ENCODE peak calls at places on chromosomes 6 and 20, in ten cellular contexts. One of them, this sample, is unnamed.

GRCh38 chr6:169984181-169985120 is 233.0 kb downstream of the ERMARD start:
- DNase-seq in AG08395: no peak
- DNase-seq in neuronal stem cell: no peak
- DNase-seq in IMR-90: no peak
- DNase-seq in HepG2: no peak
- DNase-seq in H9: no peak
- DNase-seq in RWPE1: no peak
- DNase-seq in HTR-8/SVneo: no peak
- DNase-seq in stimulated activated CD4-positive, alpha-beta T cell treated with anti-CD3 and anti-CD28 coated beads, Interleukin-4, amount 100 ng/mL, for 48 hours: no peak
- DNase-seq in mammary epithelial cell: no peak
- DNase-seq in this sample: no peak

GRCh38 chr20:61583356-61583755 is 331.3 kb downstream of the CDH4 start:
- DNase-seq in HTR-8/SVneo: no peak
- DNase-seq in HepG2: no peak
- DNase-seq in AG08395: no peak
- DNase-seq in stimulated activated CD4-positive, alpha-beta T cell treated with anti-CD3 and anti-CD28 coated beads, Interleukin-4, amount 100 ng/mL, for 48 hours: no peak
- DNase-seq in H9: no peak
- DNase-seq in mammary epithelial cell: no peak
- DNase-seq in IMR-90: no peak
- DNase-seq in neuronal stem cell: no peak
- DNase-seq in RWPE1: no peak
- DNase-seq in this sample: no peak

GRCh38 chr20:920306-920705 is 4.2 kb upstream of the ANGPT4 start:
- DNase-seq in RWPE1: no peak
- DNase-seq in neuronal stem cell: no peak
- DNase-seq in H9: no peak
- DNase-seq in IMR-90: no peak
- DNase-seq in AG08395: no peak
- DNase-seq in stimulated activated CD4-positive, alpha-beta T cell treated with anti-CD3 and anti-CD28 coated beads, Interleukin-4, amount 100 ng/mL, for 48 hours: no peak
- DNase-seq in HTR-8/SVneo: no peak
- DNase-seq in mammary epithelial cell: no peak
- DNase-seq in HepG2: no peak
- DNase-seq in this sample: no peak

GRCh38 chr6:157266274-157267101 is 56.8 kb downstream of the TMEM242 start:
- DNase-seq in stimulated activated CD4-positive, alpha-beta T cell treated with anti-CD3 and anti-CD28 coated beads, Interleukin-4, amount 100 ng/mL, for 48 hours: no peak
- DNase-seq in H9: no peak
- DNase-seq in AG08395: no peak
- DNase-seq in HepG2: no peak
- DNase-seq in neuronal stem cell: no peak
- DNase-seq in IMR-90: no peak
- DNase-seq in RWPE1: no peak
- DNase-seq in mammary epithelial cell: no peak
- DNase-seq in HTR-8/SVneo: no peak
- DNase-seq in this sample: no peak

GRCh38 chr6:109048176-109048575 is 46.5 kb downstream of the SESN1 start:
- DNase-seq in RWPE1: no peak
- DNase-seq in H9: no peak
- DNase-seq in stimulated activated CD4-positive, alpha-beta T cell treated with anti-CD3 and anti-CD28 coated beads, Interleukin-4, amount 100 ng/mL, for 48 hours: no peak
- DNase-seq in AG08395: no peak
- DNase-seq in IMR-90: no peak
- DNase-seq in mammary epithelial cell: no peak
- DNase-seq in HTR-8/SVneo: no peak
- DNase-seq in neuronal stem cell: no peak
- DNase-seq in HepG2: no peak
- DNase-seq in this sample: peak; percentile 16

GRCh38 chr6:27839303-27840081 is 72.7 kb downstream of the OR2B2 start:
- DNase-seq in stimulated activated CD4-positive, alpha-beta T cell treated with anti-CD3 and anti-CD28 coated beads, Interleukin-4, amount 100 ng/mL, for 48 hours: no peak
- DNase-seq in IMR-90: peak; percentile 90
- DNase-seq in mammary epithelial cell: peak; percentile 61
- DNase-seq in neuronal stem cell: no peak
- DNase-seq in RWPE1: peak; percentile 61
- DNase-seq in HepG2: peak; percentile 59
- DNase-seq in AG08395: peak; percentile 78
- DNase-seq in H9: no peak
- DNase-seq in HTR-8/SVneo: peak; percentile 56
- DNase-seq in this sample: peak; percentile 81

GRCh38 chr6:141955621-141956020 is 177.1 kb upstream of the GJE1 start:
- DNase-seq in mammary epithelial cell: no peak
- DNase-seq in stimulated activated CD4-positive, alpha-beta T cell treated with anti-CD3 and anti-CD28 coated beads, Interleukin-4, amount 100 ng/mL, for 48 hours: no peak
- DNase-seq in IMR-90: no peak
- DNase-seq in H9: no peak
- DNase-seq in neuronal stem cell: no peak
- DNase-seq in RWPE1: no peak
- DNase-seq in HTR-8/SVneo: no peak
- DNase-seq in AG08395: no peak
- DNase-seq in HepG2: no peak
- DNase-seq in this sample: no peak

GRCh38 chr6:26536571-26537159 is 1.5 kb upstream of the HMGN4 start:
- DNase-seq in HepG2: peak; percentile 35
- DNase-seq in H9: peak; percentile 43
- DNase-seq in RWPE1: no peak
- DNase-seq in IMR-90: peak; percentile 77
- DNase-seq in stimulated activated CD4-positive, alpha-beta T cell treated with anti-CD3 and anti-CD28 coated beads, Interleukin-4, amount 100 ng/mL, for 48 hours: peak; percentile 38
- DNase-seq in mammary epithelial cell: peak; percentile 26
- DNase-seq in AG08395: no peak
- DNase-seq in neuronal stem cell: peak; percentile 35
- DNase-seq in HTR-8/SVneo: no peak
- DNase-seq in this sample: peak; percentile 73

GRCh38 chr6:158677906-158678305 is 28.1 kb downstream of the SYTL3 start:
- DNase-seq in IMR-90: no peak
- DNase-seq in HTR-8/SVneo: no peak
- DNase-seq in HepG2: no peak
- DNase-seq in neuronal stem cell: no peak
- DNase-seq in mammary epithelial cell: no peak
- DNase-seq in AG08395: no peak
- DNase-seq in stimulated activated CD4-positive, alpha-beta T cell treated with anti-CD3 and anti-CD28 coated beads, Interleukin-4, amount 100 ng/mL, for 48 hours: no peak
- DNase-seq in RWPE1: no peak
- DNase-seq in H9: no peak
- DNase-seq in this sample: no peak

GRCh38 chr6:52984247-52984646 is 10.8 kb downstream of the GSTA4 start:
- DNase-seq in neuronal stem cell: no peak
- DNase-seq in RWPE1: no peak
- DNase-seq in stimulated activated CD4-positive, alpha-beta T cell treated with anti-CD3 and anti-CD28 coated beads, Interleukin-4, amount 100 ng/mL, for 48 hours: no peak
- DNase-seq in HTR-8/SVneo: no peak
- DNase-seq in mammary epithelial cell: peak; percentile 33
- DNase-seq in H9: no peak
- DNase-seq in HepG2: no peak
- DNase-seq in AG08395: no peak
- DNase-seq in IMR-90: no peak
- DNase-seq in this sample: peak; percentile 72

GRCh38 chr20:58524814-58525213 is 9.6 kb upstream of the APCDD1L start:
- DNase-seq in HTR-8/SVneo: peak; percentile 88
- DNase-seq in neuronal stem cell: no peak
- DNase-seq in IMR-90: peak; percentile 85
- DNase-seq in HepG2: no peak
- DNase-seq in H9: peak; percentile 8
- DNase-seq in stimulated activated CD4-positive, alpha-beta T cell treated with anti-CD3 and anti-CD28 coated beads, Interleukin-4, amount 100 ng/mL, for 48 hours: no peak
- DNase-seq in AG08395: peak; percentile 74
- DNase-seq in mammary epithelial cell: peak; percentile 75
- DNase-seq in RWPE1: peak; percentile 70
- DNase-seq in this sample: peak; percentile 56

GRCh38 chr6:45555981-45556771 is 178.4 kb upstream of the SUPT3H start:
- DNase-seq in IMR-90: peak; percentile 60
- DNase-seq in H9: no peak
- DNase-seq in HTR-8/SVneo: no peak
- DNase-seq in stimulated activated CD4-positive, alpha-beta T cell treated with anti-CD3 and anti-CD28 coated beads, Interleukin-4, amount 100 ng/mL, for 48 hours: no peak
- DNase-seq in RWPE1: no peak
- DNase-seq in neuronal stem cell: no peak
- DNase-seq in AG08395: no peak
- DNase-seq in HepG2: peak; percentile 8
- DNase-seq in mammary epithelial cell: no peak
- DNase-seq in this sample: peak; percentile 39

GRCh38 chr20:22453244-22454080 is 130.9 kb downstream of the FOXA2 start:
- DNase-seq in mammary epithelial cell: peak; percentile 43
- DNase-seq in H9: no peak
- DNase-seq in neuronal stem cell: no peak
- DNase-seq in IMR-90: no peak
- DNase-seq in AG08395: peak; percentile 29
- DNase-seq in HepG2: peak; percentile 70
- DNase-seq in stimulated activated CD4-positive, alpha-beta T cell treated with anti-CD3 and anti-CD28 coated beads, Interleukin-4, amount 100 ng/mL, for 48 hours: no peak
- DNase-seq in RWPE1: peak; percentile 68
- DNase-seq in HTR-8/SVneo: no peak
- DNase-seq in this sample: peak; percentile 5

GRCh38 chr6:7761047-7761446 is 35.1 kb downstream of the BMP6 start:
- DNase-seq in HTR-8/SVneo: no peak
- DNase-seq in H9: no peak
- DNase-seq in neuronal stem cell: no peak
- DNase-seq in HepG2: no peak
- DNase-seq in RWPE1: no peak
- DNase-seq in AG08395: peak; percentile 40
- DNase-seq in stimulated activated CD4-positive, alpha-beta T cell treated with anti-CD3 and anti-CD28 coated beads, Interleukin-4, amount 100 ng/mL, for 48 hours: no peak
- DNase-seq in IMR-90: peak; percentile 73
- DNase-seq in mammary epithelial cell: peak; percentile 52
- DNase-seq in this sample: no peak

GRCh38 chr20:48962976-48963730 is 41.6 kb downstream of the ARFGEF2 start:
- DNase-seq in HTR-8/SVneo: no peak
- DNase-seq in stimulated activated CD4-positive, alpha-beta T cell treated with anti-CD3 and anti-CD28 coated beads, Interleukin-4, amount 100 ng/mL, for 48 hours: no peak
- DNase-seq in neuronal stem cell: no peak
- DNase-seq in mammary epithelial cell: no peak
- DNase-seq in IMR-90: no peak
- DNase-seq in AG08395: no peak
- DNase-seq in H9: no peak
- DNase-seq in HepG2: no peak
- DNase-seq in RWPE1: no peak
- DNase-seq in this sample: no peak

GRCh38 chr20:30506100-30506499 is 751.4 kb upstream of the DEFB115 start:
- DNase-seq in RWPE1: no peak
- DNase-seq in HepG2: no peak
- DNase-seq in mammary epithelial cell: no peak
- DNase-seq in HTR-8/SVneo: no peak
- DNase-seq in H9: no peak
- DNase-seq in AG08395: no peak
- DNase-seq in stimulated activated CD4-positive, alpha-beta T cell treated with anti-CD3 and anti-CD28 coated beads, Interleukin-4, amount 100 ng/mL, for 48 hours: no peak
- DNase-seq in IMR-90: no peak
- DNase-seq in neuronal stem cell: no peak
- DNase-seq in this sample: no peak

This sample was measured in astrocyte of the hippocampus.